ENCODE peak calls at places on chromosome 5, in nine cellular contexts. One of them, this sample, is unnamed.

GRCh38 chr5:43010956-43011355 is 29.2 kb downstream of the ANXA2R start:
- DNase-seq in right lobe of liver: no peak
- DNase-seq in naive thymus-derived CD4-positive, alpha-beta T cell: no peak
- DNase-seq in fibroblast of lung: peak
- DNase-seq in Peyer's patch: no peak
- DNase-seq in trophoblast cell: no peak
- DNase-seq in foreskin fibroblast: no peak
- DNase-seq in gastrocnemius medialis: no peak
- DNase-seq in bronchial epithelial cell: no peak
- DNase-seq in this sample: no peak

GRCh38 chr5:142358648-142359047 is 33.8 kb upstream of the SPRY4 start:
- DNase-seq in right lobe of liver: no peak
- DNase-seq in fibroblast of lung: no peak
- DNase-seq in bronchial epithelial cell: no peak
- DNase-seq in naive thymus-derived CD4-positive, alpha-beta T cell: no peak
- DNase-seq in foreskin fibroblast: no peak
- DNase-seq in gastrocnemius medialis: no peak
- DNase-seq in Peyer's patch: no peak
- DNase-seq in trophoblast cell: no peak
- DNase-seq in this sample: no peak

GRCh38 chr5:55407059-55407684 is 99.4 kb downstream of the MTREX start:
- DNase-seq in trophoblast cell: no peak
- DNase-seq in naive thymus-derived CD4-positive, alpha-beta T cell: peak
- DNase-seq in bronchial epithelial cell: peak
- DNase-seq in foreskin fibroblast: peak
- DNase-seq in Peyer's patch: no peak
- DNase-seq in right lobe of liver: no peak
- DNase-seq in fibroblast of lung: peak
- DNase-seq in gastrocnemius medialis: no peak
- DNase-seq in this sample: peak

GRCh38 chr5:54063817-54064216 is 246.6 kb downstream of the ARL15 start:
- DNase-seq in fibroblast of lung: peak
- DNase-seq in bronchial epithelial cell: no peak
- DNase-seq in foreskin fibroblast: peak
- DNase-seq in trophoblast cell: no peak
- DNase-seq in Peyer's patch: no peak
- DNase-seq in naive thymus-derived CD4-positive, alpha-beta T cell: no peak
- DNase-seq in gastrocnemius medialis: no peak
- DNase-seq in right lobe of liver: no peak
- DNase-seq in this sample: peak

GRCh38 chr5:166781729-166782128 is 1509.7 kb upstream of the WWC1 start:
- DNase-seq in Peyer's patch: no peak
- DNase-seq in gastrocnemius medialis: no peak
- DNase-seq in trophoblast cell: no peak
- DNase-seq in right lobe of liver: no peak
- DNase-seq in foreskin fibroblast: no peak
- DNase-seq in bronchial epithelial cell: no peak
- DNase-seq in fibroblast of lung: no peak
- DNase-seq in naive thymus-derived CD4-positive, alpha-beta T cell: no peak
- DNase-seq in this sample: no peak

GRCh38 chr5:104800440-104801048 is 1238.0 kb upstream of the NUDT12 start:
- DNase-seq in right lobe of liver: no peak
- DNase-seq in naive thymus-derived CD4-positive, alpha-beta T cell: no peak
- DNase-seq in trophoblast cell: no peak
- DNase-seq in foreskin fibroblast: no peak
- DNase-seq in Peyer's patch: no peak
- DNase-seq in gastrocnemius medialis: no peak
- DNase-seq in fibroblast of lung: no peak
- DNase-seq in bronchial epithelial cell: peak
- DNase-seq in this sample: no peak

GRCh38 chr5:74500037-74500917 is 140.3 kb downstream of the ENC1 start:
- DNase-seq in fibroblast of lung: no peak
- DNase-seq in bronchial epithelial cell: no peak
- DNase-seq in foreskin fibroblast: no peak
- DNase-seq in naive thymus-derived CD4-positive, alpha-beta T cell: no peak
- DNase-seq in gastrocnemius medialis: no peak
- DNase-seq in Peyer's patch: no peak
- DNase-seq in right lobe of liver: peak
- DNase-seq in trophoblast cell: no peak
- DNase-seq in this sample: no peak

GRCh38 chr5:59584858-59585846 is 308.4 kb downstream of the PDE4D start:
- DNase-seq in naive thymus-derived CD4-positive, alpha-beta T cell: no peak
- DNase-seq in fibroblast of lung: no peak
- DNase-seq in trophoblast cell: no peak
- DNase-seq in gastrocnemius medialis: peak
- DNase-seq in bronchial epithelial cell: no peak
- DNase-seq in right lobe of liver: no peak
- DNase-seq in Peyer's patch: no peak
- DNase-seq in foreskin fibroblast: no peak
- DNase-seq in this sample: no peak

GRCh38 chr5:112931473-112931872 is 9.4 kb upstream of the REEP5 start:
- DNase-seq in gastrocnemius medialis: no peak
- DNase-seq in bronchial epithelial cell: no peak
- DNase-seq in fibroblast of lung: peak
- DNase-seq in naive thymus-derived CD4-positive, alpha-beta T cell: no peak
- DNase-seq in foreskin fibroblast: no peak
- DNase-seq in right lobe of liver: no peak
- DNase-seq in trophoblast cell: no peak
- DNase-seq in Peyer's patch: no peak
- DNase-seq in this sample: no peak

GRCh38 chr5:133384903-133385302 is 227.4 kb downstream of the FSTL4 start:
- DNase-seq in bronchial epithelial cell: no peak
- DNase-seq in fibroblast of lung: no peak
- DNase-seq in foreskin fibroblast: no peak
- DNase-seq in trophoblast cell: no peak
- DNase-seq in gastrocnemius medialis: no peak
- DNase-seq in naive thymus-derived CD4-positive, alpha-beta T cell: no peak
- DNase-seq in Peyer's patch: no peak
- DNase-seq in right lobe of liver: no peak
- DNase-seq in this sample: no peak

GRCh38 chr5:91225848-91226686 is 157.1 kb downstream of the ARRDC3 start:
- DNase-seq in gastrocnemius medialis: no peak
- DNase-seq in Peyer's patch: peak
- DNase-seq in fibroblast of lung: peak
- DNase-seq in bronchial epithelial cell: peak
- DNase-seq in foreskin fibroblast: no peak
- DNase-seq in right lobe of liver: no peak
- DNase-seq in trophoblast cell: no peak
- DNase-seq in naive thymus-derived CD4-positive, alpha-beta T cell: peak
- DNase-seq in this sample: no peak

GRCh38 chr5:132295505-132296411 is 1.6 kb downstream of the SLC22A4 start:
- DNase-seq in bronchial epithelial cell: no peak
- DNase-seq in right lobe of liver: no peak
- DNase-seq in foreskin fibroblast: no peak
- DNase-seq in trophoblast cell: peak
- DNase-seq in naive thymus-derived CD4-positive, alpha-beta T cell: no peak
- DNase-seq in gastrocnemius medialis: no peak
- DNase-seq in fibroblast of lung: no peak
- DNase-seq in Peyer's patch: no peak
- DNase-seq in this sample: no peak
- H3K4me3 ChIP-seq in bronchial epithelial cell: no peak
- H3K4me3 ChIP-seq in right lobe of liver: no peak
- H3K4me3 ChIP-seq in foreskin fibroblast: peak
- H3K4me3 ChIP-seq in trophoblast cell: no peak
- H3K4me3 ChIP-seq in naive thymus-derived CD4-positive, alpha-beta T cell: no peak
- H3K4me3 ChIP-seq in gastrocnemius medialis: peak
- H3K4me3 ChIP-seq in fibroblast of lung: peak
- H3K4me3 ChIP-seq in Peyer's patch: peak
- H3K4me3 ChIP-seq in this sample: peak

GRCh38 chr5:522899-523657 is 1.2 kb downstream of the SLC9A3 start:
- DNase-seq in bronchial epithelial cell: no peak
- DNase-seq in foreskin fibroblast: no peak
- DNase-seq in fibroblast of lung: no peak
- DNase-seq in right lobe of liver: no peak
- DNase-seq in gastrocnemius medialis: no peak
- DNase-seq in Peyer's patch: peak
- DNase-seq in trophoblast cell: no peak
- DNase-seq in naive thymus-derived CD4-positive, alpha-beta T cell: no peak
- DNase-seq in this sample: no peak
- H3K4me3 ChIP-seq in bronchial epithelial cell: no peak
- H3K4me3 ChIP-seq in foreskin fibroblast: no peak
- H3K4me3 ChIP-seq in fibroblast of lung: no peak
- H3K4me3 ChIP-seq in right lobe of liver: no peak
- H3K4me3 ChIP-seq in gastrocnemius medialis: no peak
- H3K4me3 ChIP-seq in Peyer's patch: peak
- H3K4me3 ChIP-seq in trophoblast cell: no peak
- H3K4me3 ChIP-seq in naive thymus-derived CD4-positive, alpha-beta T cell: no peak
- H3K4me3 ChIP-seq in this sample: no peak

GRCh38 chr5:132010645-132011560 is 555 bp downstream of the ACSL6 start:
- DNase-seq in gastrocnemius medialis: peak
- DNase-seq in bronchial epithelial cell: no peak
- DNase-seq in naive thymus-derived CD4-positive, alpha-beta T cell: no peak
- DNase-seq in trophoblast cell: no peak
- DNase-seq in fibroblast of lung: no peak
- DNase-seq in Peyer's patch: peak
- DNase-seq in foreskin fibroblast: no peak
- DNase-seq in right lobe of liver: peak
- DNase-seq in this sample: no peak

GRCh38 chr5:132011561-132012384 is at the start of gene ACSL6:
- DNase-seq in trophoblast cell: peak
- DNase-seq in bronchial epithelial cell: no peak
- DNase-seq in fibroblast of lung: no peak
- DNase-seq in naive thymus-derived CD4-positive, alpha-beta T cell: peak
- DNase-seq in right lobe of liver: peak
- DNase-seq in foreskin fibroblast: no peak
- DNase-seq in Peyer's patch: peak
- DNase-seq in gastrocnemius medialis: peak
- DNase-seq in this sample: no peak

GRCh38 chr5:132008163-132008473 is 3.3 kb downstream of the ACSL6 start:
- DNase-seq in right lobe of liver: no peak
- DNase-seq in fibroblast of lung: no peak
- DNase-seq in trophoblast cell: no peak
- DNase-seq in Peyer's patch: no peak
- DNase-seq in gastrocnemius medialis: no peak
- DNase-seq in foreskin fibroblast: no peak
- DNase-seq in naive thymus-derived CD4-positive, alpha-beta T cell: no peak
- DNase-seq in bronchial epithelial cell: peak
- DNase-seq in this sample: no peak

GRCh38 chr5:132008961-132009680 is 2.3 kb downstream of the ACSL6 start:
- DNase-seq in fibroblast of lung: no peak
- DNase-seq in bronchial epithelial cell: peak
- DNase-seq in foreskin fibroblast: no peak
- DNase-seq in Peyer's patch: peak
- DNase-seq in gastrocnemius medialis: no peak
- DNase-seq in right lobe of liver: peak
- DNase-seq in trophoblast cell: no peak
- DNase-seq in naive thymus-derived CD4-positive, alpha-beta T cell: no peak
- DNase-seq in this sample: no peak

DNA sequence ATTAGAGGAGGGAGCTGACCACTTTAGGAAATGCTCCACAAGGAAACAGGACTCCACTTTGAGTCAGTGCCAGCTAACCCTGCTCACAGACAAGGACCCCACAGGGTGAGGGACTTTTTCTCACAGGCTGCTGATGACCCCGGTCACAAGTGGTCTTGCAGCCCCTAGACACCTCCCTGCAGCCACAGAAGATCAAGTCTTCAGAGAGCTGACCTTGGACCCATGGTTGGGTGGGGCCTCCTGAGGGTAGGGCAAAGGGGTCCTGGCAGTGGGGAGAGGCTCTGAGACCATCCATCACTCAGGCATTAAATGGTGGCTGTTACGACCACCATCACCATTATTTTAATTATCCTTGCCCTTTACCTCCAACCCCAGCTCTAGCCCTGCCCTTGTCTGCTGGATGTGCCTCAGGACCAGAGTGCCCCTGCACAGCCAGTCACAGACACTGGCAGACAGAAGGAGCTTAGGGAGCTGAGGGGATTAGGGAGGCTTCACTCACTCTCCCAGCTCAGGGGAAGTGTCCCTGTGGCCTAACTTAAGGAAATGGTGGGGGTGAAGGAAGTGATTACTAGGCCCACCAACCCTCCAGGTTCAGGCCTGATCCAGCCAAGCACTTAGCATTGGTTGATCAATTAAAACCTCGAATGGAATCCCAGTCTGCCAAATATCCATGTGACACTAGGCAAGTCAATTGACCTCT is 1.6 kb downstream of the ACSL6 start:
- DNase-seq in right lobe of liver: peak
- DNase-seq in trophoblast cell: no peak
- DNase-seq in gastrocnemius medialis: no peak
- DNase-seq in bronchial epithelial cell: no peak
- DNase-seq in fibroblast of lung: no peak
- DNase-seq in naive thymus-derived CD4-positive, alpha-beta T cell: no peak
- DNase-seq in Peyer's patch: peak
- DNase-seq in foreskin fibroblast: no peak
- DNase-seq in this sample: no peak
- H3K4me3 ChIP-seq in right lobe of liver: no peak
- H3K4me3 ChIP-seq in trophoblast cell: no peak
- H3K4me3 ChIP-seq in gastrocnemius medialis: no peak
- H3K4me3 ChIP-seq in bronchial epithelial cell: no peak
- H3K4me3 ChIP-seq in fibroblast of lung: no peak
- H3K4me3 ChIP-seq in naive thymus-derived CD4-positive, alpha-beta T cell: no peak
- H3K4me3 ChIP-seq in Peyer's patch: no peak
- H3K4me3 ChIP-seq in foreskin fibroblast: no peak
- H3K4me3 ChIP-seq in this sample: no peak

DNA sequence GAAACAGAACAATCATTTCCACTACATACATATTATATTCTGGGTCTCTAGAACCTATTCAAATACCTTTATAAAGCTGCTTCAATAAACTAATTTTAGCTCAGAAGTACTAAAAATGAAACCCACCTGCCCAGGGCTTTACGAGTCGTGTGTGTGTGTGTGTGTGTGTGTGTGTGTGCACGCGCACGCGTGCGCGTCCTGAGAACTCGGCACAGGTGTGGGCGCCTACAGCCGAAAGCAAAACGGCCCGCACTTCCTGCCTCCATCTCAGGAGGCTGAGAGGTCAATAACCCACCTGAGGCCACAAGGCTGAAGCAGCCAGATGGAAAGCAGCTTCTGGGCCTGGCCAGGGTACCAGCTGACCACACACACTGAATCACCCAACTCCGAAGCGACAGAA is 3.0 kb downstream of the CLPTM1L start:
- DNase-seq in bronchial epithelial cell: no peak
- DNase-seq in gastrocnemius medialis: no peak
- DNase-seq in trophoblast cell: no peak
- DNase-seq in naive thymus-derived CD4-positive, alpha-beta T cell: no peak
- DNase-seq in Peyer's patch: peak
- DNase-seq in foreskin fibroblast: no peak
- DNase-seq in right lobe of liver: no peak
- DNase-seq in fibroblast of lung: no peak
- DNase-seq in this sample: no peak
- H3K4me3 ChIP-seq in bronchial epithelial cell: no peak
- H3K4me3 ChIP-seq in gastrocnemius medialis: no peak
- H3K4me3 ChIP-seq in trophoblast cell: no peak
- H3K4me3 ChIP-seq in naive thymus-derived CD4-positive, alpha-beta T cell: no peak
- H3K4me3 ChIP-seq in Peyer's patch: no peak
- H3K4me3 ChIP-seq in foreskin fibroblast: no peak
- H3K4me3 ChIP-seq in right lobe of liver: no peak
- H3K4me3 ChIP-seq in fibroblast of lung: no peak
- H3K4me3 ChIP-seq in this sample: no peak

GRCh38 chr5:10306114-10306513 is 1.6 kb downstream of the CMBL start:
- DNase-seq in gastrocnemius medialis: no peak
- DNase-seq in trophoblast cell: no peak
- DNase-seq in bronchial epithelial cell: peak
- DNase-seq in fibroblast of lung: no peak
- DNase-seq in naive thymus-derived CD4-positive, alpha-beta T cell: no peak
- DNase-seq in foreskin fibroblast: no peak
- DNase-seq in Peyer's patch: no peak
- DNase-seq in right lobe of liver: no peak
- DNase-seq in this sample: no peak
- H3K4me3 ChIP-seq in gastrocnemius medialis: peak
- H3K4me3 ChIP-seq in trophoblast cell: no peak
- H3K4me3 ChIP-seq in bronchial epithelial cell: no peak
- H3K4me3 ChIP-seq in fibroblast of lung: no peak
- H3K4me3 ChIP-seq in naive thymus-derived CD4-positive, alpha-beta T cell: no peak
- H3K4me3 ChIP-seq in foreskin fibroblast: peak
- H3K4me3 ChIP-seq in Peyer's patch: peak
- H3K4me3 ChIP-seq in right lobe of liver: peak
- H3K4me3 ChIP-seq in this sample: peak